ENCODE peak calls at places on chromosomes 1 and 21, in ten cellular contexts. R, E, J, M, I, L, C, P, U and W are unnamed samples.

GRCh38 chr1:201713093-201713810 is 115.7 kb upstream of the IPO9 start:
- DNase-seq in L (peak), I (no peak), C (peak), U (peak), J (peak), P (peak), E (no peak), M (peak), R (no peak), W (peak)

GRCh38 chr1:9203623-9204022 is 31.0 kb upstream of the H6PD start:
- DNase-seq in J (no peak), M (peak), P (no peak), L (no peak), C (no peak), R (no peak), I (no peak), U (no peak), E (no peak), W (no peak)

GRCh38 chr1:200938955-200939354 is 44.3 kb downstream of the INAVA start:
- DNase-seq in L (no peak), R (no peak), M (peak), J (no peak), I (no peak), E (no peak), C (no peak), U (no peak), P (no peak), W (no peak)

GRCh38 chr1:48216941-48217340 is 5.6 kb upstream of the SLC5A9 start:
- DNase-seq in J (no peak), R (no peak), I (no peak), E (no peak), C (no peak), U (no peak), M (no peak), P (no peak), L (no peak), W (no peak)

GRCh38 chr1:156841289-156841855 is 17.5 kb downstream of the INSRR start:
- DNase-seq in I (no peak), J (no peak), U (no peak), M (no peak), P (no peak), R (no peak), E (no peak), C (no peak), L (no peak), W (no peak)

GRCh38 chr1:240294566-240294965 is 202.9 kb downstream of the FMN2 start:
- DNase-seq in J (no peak), U (no peak), M (no peak), E (no peak), C (no peak), I (no peak), P (peak), R (no peak), L (no peak), W (no peak)

GRCh38 chr21:46393941-46394818 is 64.5 kb upstream of the DIP2A start:
- DNase-seq in P (peak), C (no peak), J (no peak), U (no peak), M (no peak), I (no peak), R (no peak), E (no peak), L (no peak), W (no peak)

GRCh38 chr1:238252033-238252802 is 361.5 kb upstream of the ZP4 start:
- DNase-seq in L (peak), P (peak), C (peak), R (no peak), M (peak), J (no peak), E (no peak), U (no peak), I (no peak), W (peak)

GRCh38 chr1:150162862-150163706 is 13.4 kb downstream of the PLEKHO1 start:
- DNase-seq in L (peak), U (peak), R (no peak), C (peak), P (peak), E (no peak), J (peak), I (no peak), M (peak), W (no peak)

GRCh38 chr21:35303085-35303484 is 254.0 kb upstream of the RUNX1 start:
- DNase-seq in M (peak), P (peak), C (no peak), E (no peak), J (no peak), L (no peak), U (peak), R (no peak), I (no peak), W (peak)

GRCh38 chr1:19342894-19343616 is 30.9 kb downstream of the SLC66A1 start:
- DNase-seq in J (no peak), C (no peak), R (no peak), P (no peak), M (no peak), U (no peak), I (no peak), L (no peak), E (no peak), W (no peak)

GRCh38 chr21:31537872-31538576 is 121.5 kb upstream of the SOD1 start:
- DNase-seq in J (no peak), L (no peak), C (no peak), M (no peak), P (no peak), R (no peak), E (no peak), U (no peak), I (no peak), W (no peak)

GRCh38 chr21:38780879-38781278 is 24.9 kb upstream of the ETS2 start:
- DNase-seq in U (no peak), P (no peak), L (no peak), I (no peak), E (no peak), J (no peak), C (no peak), M (no peak), R (no peak), W (no peak)

GRCh38 chr1:36352141-36352909 is 28.9 kb upstream of the EVA1B start:
- DNase-seq in J (no peak), E (no peak), C (no peak), L (no peak), U (no peak), R (no peak), I (no peak), M (no peak), P (peak), W (no peak)

GRCh38 chr1:200168926-200169325 is 141.4 kb downstream of the NR5A2 start:
- DNase-seq in E (no peak), J (no peak), M (no peak), U (no peak), R (no peak), I (no peak), P (no peak), C (no peak), L (no peak), W (no peak)

GRCh38 chr1:61797045-61797755 is 54.9 kb downstream of the PATJ start:
- DNase-seq in R (no peak), P (peak), M (no peak), C (no peak), L (no peak), J (no peak), I (no peak), E (no peak), U (no peak), W (no peak)

GRCh38 chr1:93907718-93908117 is 1.5 kb downstream of the GCLM start:
- DNase-seq in R (no peak), I (no peak), E (no peak), J (no peak), U (peak), C (no peak), P (peak), M (no peak), L (no peak), W (no peak)

GRCh38 chr1:223175032-223175431 is 32.0 kb upstream of the TLR5 start:
- DNase-seq in C (no peak), M (peak), P (peak), J (no peak), I (no peak), U (no peak), L (no peak), R (no peak), E (no peak), W (no peak)

GRCh38 chr1:52348704-52349301 is 17.2 kb downstream of the CC2D1B start:
- DNase-seq in M (no peak), J (no peak), U (no peak), P (peak), R (no peak), I (no peak), E (no peak), L (peak), C (peak), W (no peak)

GRCh38 chr21:46111857-46112730 is 14.2 kb downstream of the COL6A2 start:
- DNase-seq in P (no peak), M (no peak), U (no peak), J (peak), E (no peak), L (no peak), I (no peak), R (peak), C (no peak), W (no peak)

GRCh38 chr1:174074757-174075156 is 52.6 kb upstream of the RC3H1 start:
- DNase-seq in R (no peak), M (peak), P (peak), U (peak), J (no peak), I (no peak), L (peak), C (peak), E (no peak), W (peak)

GRCh38 chr1:182249201-182249676 is 142.4 kb downstream of the GLUL start:
- DNase-seq in J (no peak), M (no peak), L (no peak), R (no peak), E (no peak), P (no peak), C (no peak), U (no peak), I (no peak), W (no peak)

GRCh38 chr1:180519846-180520245 is 17.5 kb upstream of the ACBD6 start:
- DNase-seq in J (no peak), L (no peak), M (no peak), I (no peak), P (no peak), U (no peak), R (no peak), E (no peak), C (no peak), W (no peak)

GRCh38 chr1:6414443-6414844 is 5.3 kb downstream of the HES2 start:
- DNase-seq in C (no peak), P (peak), E (no peak), I (no peak), M (peak), U (peak), J (no peak), R (no peak), L (no peak), W (peak)

GRCh38 chr1:30322859-30323257 is 400.5 kb downstream of the MATN1 start:
- DNase-seq in P (no peak), M (no peak), I (no peak), C (no peak), J (peak), L (no peak), R (no peak), E (no peak), U (no peak), W (no peak)

GRCh38 chr1:189305279-189305678 is 1172.4 kb downstream of the BRINP3 start:
- DNase-seq in R (no peak), P (no peak), M (no peak), C (no peak), J (no peak), E (no peak), L (no peak), U (no peak), I (no peak), W (no peak)

GRCh38 chr1:203557958-203558760 is 64.2 kb downstream of the OPTC start:
- DNase-seq in U (peak), L (no peak), M (no peak), R (no peak), J (peak), C (no peak), E (no peak), I (no peak), P (peak), W (peak)

GRCh38 chr1:47948126-47948525 is 49.1 kb downstream of the TRABD2B start:
- DNase-seq in M (peak), L (peak), J (no peak), I (no peak), R (no peak), P (no peak), C (peak), U (no peak), E (no peak), W (peak)

GRCh38 chr21:44487831-44488230 is 32.5 kb downstream of the LRRC3 start:
- DNase-seq in J (no peak), M (no peak), I (peak), L (no peak), C (no peak), U (no peak), P (no peak), E (no peak), R (no peak), W (no peak)

GRCh38 chr1:231817813-231818212 is 191.2 kb downstream of the DISC1 start:
- DNase-seq in C (no peak), M (no peak), U (no peak), P (peak), E (no peak), J (no peak), R (no peak), L (no peak), I (no peak), W (no peak)

GRCh38 chr1:186236921-186237320 is 138.1 kb downstream of the TPR start:
- DNase-seq in J (no peak), M (peak), L (no peak), C (no peak), U (peak), P (peak), I (no peak), R (no peak), E (no peak), W (peak)

GRCh38 chr1:73953186-73953585 is 244.8 kb downstream of the LRRIQ3 start:
- DNase-seq in M (no peak), C (no peak), R (no peak), L (no peak), I (no peak), P (no peak), U (no peak), E (no peak), J (no peak), W (no peak)

GRCh38 chr1:94739521-94740061 is 80.6 kb upstream of the SLC44A3 start:
- DNase-seq in R (no peak), I (no peak), U (peak), E (no peak), M (peak), L (no peak), C (no peak), P (peak), J (no peak), W (peak)